ENCODE peak calls at places on chromosomes 7 and 10, in four cellular contexts. One of them, this sample, is unnamed.
A peak's percentile ranks its signal among the peaks of the same experiment; 100 is the strongest.

GRCh38 chr7:94324380-94325120 is 70.1 kb upstream of the COL1A2 start:
- DNase-seq in GM23338: no peak
- DNase-seq in lower leg skin: no peak
- DNase-seq in fibroblast of the aortic adventitia: peak; percentile 75
- DNase-seq in this sample: peak; percentile 73

GRCh38 chr10:53108317-53108934 is 335.8 kb upstream of the MBL2 start:
- DNase-seq in GM23338: no peak
- DNase-seq in lower leg skin: no peak
- DNase-seq in fibroblast of the aortic adventitia: no peak
- DNase-seq in this sample: no peak

GRCh38 chr7:81606078-81606863 is 163.6 kb downstream of the HGF start:
- DNase-seq in GM23338: no peak
- DNase-seq in lower leg skin: no peak
- DNase-seq in fibroblast of the aortic adventitia: no peak
- DNase-seq in this sample: no peak

GRCh38 chr7:131502810-131503545 is 53.5 kb downstream of the PODXL start:
- DNase-seq in GM23338: no peak
- DNase-seq in lower leg skin: no peak
- DNase-seq in fibroblast of the aortic adventitia: peak; percentile 32
- DNase-seq in this sample: peak; percentile 77

GRCh38 chr7:24427048-24427447 is 143.1 kb downstream of the NPY start:
- DNase-seq in GM23338: peak; percentile 63
- DNase-seq in lower leg skin: no peak
- DNase-seq in fibroblast of the aortic adventitia: no peak
- DNase-seq in this sample: no peak

GRCh38 chr10:88165849-88166271 is 302.4 kb downstream of the PTEN start:
- DNase-seq in GM23338: no peak
- DNase-seq in lower leg skin: no peak
- DNase-seq in fibroblast of the aortic adventitia: peak; percentile 63
- DNase-seq in this sample: peak; percentile 48

GRCh38 chr10:102645741-102646609 is 1.7 kb downstream of the TRIM8 start:
- DNase-seq in GM23338: peak; percentile 71
- DNase-seq in lower leg skin: peak; percentile 93
- DNase-seq in fibroblast of the aortic adventitia: peak; percentile 95
- DNase-seq in this sample: peak; percentile 99

GRCh38 chr7:155280446-155281410 is 16.9 kb upstream of the INSIG1 start:
- DNase-seq in GM23338: no peak
- DNase-seq in lower leg skin: no peak
- DNase-seq in fibroblast of the aortic adventitia: no peak
- DNase-seq in this sample: no peak

GRCh38 chr7:34109936-34110626 is 204.7 kb downstream of the BMPER start:
- DNase-seq in GM23338: no peak
- DNase-seq in lower leg skin: no peak
- DNase-seq in fibroblast of the aortic adventitia: no peak
- DNase-seq in this sample: no peak

GRCh38 chr7:67788689-67789088 is 792.1 kb downstream of the TYW1 start:
- DNase-seq in GM23338: no peak
- DNase-seq in lower leg skin: no peak
- DNase-seq in fibroblast of the aortic adventitia: peak; percentile 2
- DNase-seq in this sample: peak; percentile 42

GRCh38 chr7:110790992-110791391 is 299.9 kb upstream of the LRRN3 start:
- DNase-seq in GM23338: no peak
- DNase-seq in lower leg skin: no peak
- DNase-seq in fibroblast of the aortic adventitia: no peak
- DNase-seq in this sample: no peak

GRCh38 chr10:28530751-28531150 is 2.2 kb upstream of the WAC start:
- DNase-seq in GM23338: no peak
- DNase-seq in lower leg skin: no peak
- DNase-seq in fibroblast of the aortic adventitia: no peak
- DNase-seq in this sample: peak; percentile 33

GRCh38 chr10:49115015-49115795 is at the start of gene VSTM4:
- DNase-seq in GM23338: peak; percentile 61
- DNase-seq in lower leg skin: no peak
- DNase-seq in fibroblast of the aortic adventitia: peak; percentile 61
- DNase-seq in this sample: peak; percentile 43

GRCh38 chr10:124744688-124745055 is 494 bp upstream of the FAM53B start:
- DNase-seq in GM23338: peak; percentile 59
- DNase-seq in lower leg skin: no peak
- DNase-seq in fibroblast of the aortic adventitia: peak; percentile 68
- DNase-seq in this sample: peak; percentile 62

GRCh38 chr7:31121641-31122040 is 69.5 kb downstream of the ADCYAP1R1 start:
- DNase-seq in GM23338: no peak
- DNase-seq in lower leg skin: no peak
- DNase-seq in fibroblast of the aortic adventitia: no peak
- DNase-seq in this sample: no peak

GRCh38 chr7:34096135-34096775 is 190.9 kb downstream of the BMPER start:
- DNase-seq in GM23338: no peak
- DNase-seq in lower leg skin: peak; percentile 78
- DNase-seq in fibroblast of the aortic adventitia: peak; percentile 99
- DNase-seq in this sample: peak; percentile 97

GRCh38 chr7:73921623-73922528 is 60.9 kb downstream of the TMEM270 start:
- DNase-seq in GM23338: no peak
- DNase-seq in lower leg skin: no peak
- DNase-seq in fibroblast of the aortic adventitia: no peak
- DNase-seq in this sample: no peak
- TF ChIP-seq CTCF in GM23338: no peak
- TF ChIP-seq CTCF in lower leg skin: no peak
- TF ChIP-seq CTCF in fibroblast of the aortic adventitia: no peak
- TF ChIP-seq CTCF in this sample: no peak

GRCh38 chr7:27163776-27164380 is 1.5 kb downstream of the HOXA9 start:
- DNase-seq in GM23338: no peak
- DNase-seq in lower leg skin: no peak
- DNase-seq in fibroblast of the aortic adventitia: no peak
- DNase-seq in this sample: peak; percentile 15

GRCh38 chr7:27162930-27163775 is 2.2 kb downstream of the HOXA9 start:
- DNase-seq in GM23338: no peak
- DNase-seq in lower leg skin: no peak
- DNase-seq in fibroblast of the aortic adventitia: no peak
- DNase-seq in this sample: peak; percentile 28

GRCh38 chr7:27161214-27161720 is 4.1 kb downstream of the HOXA9 start:
- DNase-seq in GM23338: no peak
- DNase-seq in lower leg skin: no peak
- DNase-seq in fibroblast of the aortic adventitia: no peak
- DNase-seq in this sample: peak; percentile 46

GRCh38 chr7:27161721-27162547 is 3.4 kb downstream of the HOXA9 start:
- DNase-seq in GM23338: peak; percentile 42
- DNase-seq in lower leg skin: no peak
- DNase-seq in fibroblast of the aortic adventitia: no peak
- DNase-seq in this sample: peak; percentile 32

DNA sequence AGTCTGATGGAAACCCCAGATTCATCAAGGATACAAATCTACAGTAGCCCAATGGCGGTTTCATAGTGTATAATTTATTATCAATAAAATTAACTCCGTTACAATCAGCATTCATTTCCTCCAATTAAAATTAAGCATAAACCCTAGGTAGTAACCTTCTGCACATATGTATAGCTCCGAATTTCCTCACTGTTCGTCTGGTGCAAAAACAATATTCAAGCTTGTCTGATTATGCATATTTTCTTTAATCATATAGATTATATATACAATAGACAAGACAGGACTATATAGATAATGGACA is 2.8 kb downstream of the HOXA9 start:
- DNase-seq in GM23338: no peak
- DNase-seq in lower leg skin: no peak
- DNase-seq in fibroblast of the aortic adventitia: no peak
- DNase-seq in this sample: peak; percentile 23
- H3K4me3 ChIP-seq in GM23338: no peak overlapping the region
- H3K4me3 ChIP-seq in lower leg skin: no peak overlapping the region
- H3K4me3 ChIP-seq in fibroblast of the aortic adventitia: no peak overlapping the region
- H3K4me3 ChIP-seq in this sample: peak overlapping the region; percentile 77

DNA sequence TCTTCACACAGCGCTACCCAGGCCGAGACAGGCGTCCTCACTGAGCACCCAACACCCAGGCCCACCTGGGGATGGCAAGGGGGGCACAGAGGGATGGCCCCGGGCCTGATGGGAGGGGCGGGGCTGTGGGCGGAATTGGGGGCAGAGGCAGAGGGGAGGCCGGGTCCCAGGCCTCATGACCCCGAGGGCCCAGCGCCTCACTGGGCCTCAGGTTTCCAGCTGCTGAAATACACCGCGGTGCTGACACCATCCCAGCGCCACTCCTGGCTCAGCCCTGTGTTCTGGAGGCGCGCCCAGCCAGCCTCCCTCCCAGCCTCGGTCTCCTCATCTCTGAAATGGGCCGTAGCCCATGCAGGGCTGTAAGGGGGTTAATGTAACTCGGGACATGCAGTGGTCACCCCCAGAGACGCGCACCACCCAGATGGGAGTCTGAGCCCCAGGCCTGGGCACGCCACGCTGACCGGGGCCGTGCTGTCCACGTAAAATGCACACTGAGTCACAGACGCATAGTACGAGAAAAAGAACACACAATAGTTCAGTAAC is 82.3 kb downstream of the UNCX start:
- DNase-seq in GM23338: no peak
- DNase-seq in lower leg skin: no peak
- DNase-seq in fibroblast of the aortic adventitia: no peak
- DNase-seq in this sample: no peak
- TF ChIP-seq CTCF in GM23338: no peak
- TF ChIP-seq CTCF in lower leg skin: no peak
- TF ChIP-seq CTCF in fibroblast of the aortic adventitia: no peak
- TF ChIP-seq CTCF in this sample: no peak

GRCh38 chr7:135150072-135150782 is 2.4 kb downstream of the TMEM140 start:
- DNase-seq in GM23338: no peak
- DNase-seq in lower leg skin: no peak
- DNase-seq in fibroblast of the aortic adventitia: no peak
- DNase-seq in this sample: no peak

GRCh38 chr7:135147341-135147898 is 452 bp upstream of the TMEM140 start:
- DNase-seq in GM23338: no peak
- DNase-seq in lower leg skin: no peak
- DNase-seq in fibroblast of the aortic adventitia: peak; percentile 76
- DNase-seq in this sample: peak; percentile 67

GRCh38 chr7:135143874-135144668 is 3.8 kb upstream of the TMEM140 start:
- DNase-seq in GM23338: no peak
- DNase-seq in lower leg skin: no peak
- DNase-seq in fibroblast of the aortic adventitia: peak; percentile 30
- DNase-seq in this sample: no peak

GRCh38 chr7:135151162-135151932 is 3.5 kb downstream of the TMEM140 start:
- DNase-seq in GM23338: no peak
- DNase-seq in lower leg skin: no peak
- DNase-seq in fibroblast of the aortic adventitia: no peak
- DNase-seq in this sample: no peak

GRCh38 chr7:135147899-135148721 is at the start of gene TMEM140:
- DNase-seq in GM23338: no peak
- DNase-seq in lower leg skin: no peak
- DNase-seq in fibroblast of the aortic adventitia: peak; percentile 73
- DNase-seq in this sample: peak; percentile 89
- H3K4me3 ChIP-seq in GM23338: no peak within 1 kb of the TSS
- H3K4me3 ChIP-seq in lower leg skin: peak within 1 kb of the TSS; percentile 18
- H3K4me3 ChIP-seq in fibroblast of the aortic adventitia: peak within 1 kb of the TSS; percentile 66
- H3K4me3 ChIP-seq in this sample: peak within 1 kb of the TSS; percentile 44